ENCODE peak calls at places on chromosomes 2 and 18, in ten cellular contexts. R, F, C, J, K, T, H, V, S and B are unnamed samples.

GRCh38 chr2:235512699-235513053 is 18.8 kb downstream of the AGAP1 start:
- DNase-seq in T (no peak), F (no peak), H (no peak), J (no peak), S (no peak), K (no peak), R (no peak), C (no peak), V (no peak), B (no peak)

GRCh38 chr2:161384864-161385263 is 31.2 kb upstream of the TBR1 start:
- DNase-seq in T (no peak), C (no peak), F (no peak), H (no peak), S (no peak), J (no peak), V (no peak), K (no peak), R (no peak), B (peak)

GRCh38 chr2:62216616-62217015 is 20.7 kb downstream of the B3GNT2 start:
- DNase-seq in J (peak), S (peak), V (no peak), K (peak), F (peak), H (peak), T (no peak), C (no peak), R (no peak), B (no peak)

GRCh38 chr2:215950009-215950408 is 63.3 kb downstream of the MREG start:
- DNase-seq in J (peak), F (no peak), R (no peak), K (peak), C (no peak), T (no peak), V (no peak), S (peak), H (no peak), B (peak)

GRCh38 chr2:46145840-46146239 is 151.4 kb upstream of the EPAS1 start:
- DNase-seq in K (no peak), F (no peak), T (no peak), H (no peak), V (no peak), J (no peak), R (no peak), S (no peak), C (no peak), B (no peak)

GRCh38 chr2:176491172-176491904 is 222.1 kb downstream of the MTX2 start:
- DNase-seq in F (no peak), T (peak), H (peak), C (no peak), J (peak), S (peak), V (no peak), R (no peak), K (peak), B (no peak)

GRCh38 chr2:15619076-15619475 is 27.4 kb downstream of the DDX1 start:
- DNase-seq in S (no peak), F (no peak), C (no peak), V (no peak), T (no peak), H (no peak), J (no peak), K (no peak), R (no peak), B (no peak)

GRCh38 chr2:238511614-238511950 is 84.9 kb downstream of the ASB1 start:
- DNase-seq in J (no peak), V (no peak), F (no peak), C (no peak), K (no peak), H (no peak), R (no peak), S (no peak), T (no peak), B (no peak)

GRCh38 chr2:81007104-81007503 is 702.6 kb upstream of the LRRTM1 start:
- DNase-seq in V (no peak), H (no peak), J (no peak), C (no peak), T (no peak), K (no peak), R (no peak), S (no peak), F (no peak), B (no peak)

GRCh38 chr2:214960677-214961076 is 151.2 kb upstream of the BARD1 start:
- DNase-seq in S (peak), V (no peak), C (no peak), T (no peak), H (no peak), F (no peak), J (no peak), R (peak), K (no peak), B (no peak)

GRCh38 chr2:98912221-98912851 is 23.7 kb downstream of the CRACDL start:
- DNase-seq in K (peak), H (no peak), J (peak), F (peak), V (peak), S (peak), T (peak), C (no peak), R (peak), B (no peak)

GRCh38 chr2:49371302-49371701 is 217.0 kb upstream of the FSHR start:
- DNase-seq in C (no peak), J (no peak), T (no peak), R (no peak), H (no peak), V (no peak), F (no peak), S (no peak), K (no peak), B (no peak)

GRCh38 chr18:50154420-50154819 is 40.5 kb downstream of the MYO5B start:
- DNase-seq in S (no peak), J (no peak), F (peak), K (no peak), R (no peak), V (no peak), C (no peak), H (no peak), T (no peak), B (no peak)

GRCh38 chr18:74661690-74662089 is 64.0 kb downstream of the ZNF407 start:
- DNase-seq in V (no peak), C (no peak), K (no peak), S (no peak), F (no peak), J (no peak), R (no peak), H (no peak), T (no peak), B (no peak)

GRCh38 chr18:51273435-51273834 is 76.0 kb upstream of the MEX3C start:
- DNase-seq in S (no peak), J (no peak), V (no peak), C (no peak), R (no peak), F (no peak), T (no peak), K (no peak), H (no peak), B (no peak)

GRCh38 chr2:120315367-120316033 is 30.4 kb upstream of the INHBB start:
- DNase-seq in J (no peak), V (no peak), C (no peak), R (no peak), S (no peak), F (no peak), T (no peak), H (no peak), K (no peak), B (no peak)

GRCh38 chr2:238821944-238822670 is 25.8 kb upstream of the TWIST2 start:
- DNase-seq in V (no peak), K (no peak), T (no peak), S (no peak), F (no peak), C (no peak), J (no peak), R (no peak), H (no peak), B (no peak)

GRCh38 chr18:13019301-13019700 is 28.1 kb downstream of the CEP192 start:
- DNase-seq in V (no peak), T (no peak), K (no peak), F (no peak), R (no peak), J (no peak), H (no peak), S (no peak), C (no peak), B (no peak)

GRCh38 chr18:26488417-26489009 is 59.8 kb downstream of the KCTD1 start:
- DNase-seq in F (no peak), S (no peak), K (no peak), V (no peak), T (no peak), C (no peak), H (no peak), J (no peak), R (no peak), B (no peak)

GRCh38 chr2:233354971-233355574 is 779 bp downstream of the DGKD start:
- DNase-seq in F (peak), C (no peak), S (peak), T (no peak), H (no peak), V (no peak), K (peak), J (no peak), R (no peak), B (no peak)

GRCh38 chr2:42047488-42048317 is at the start of gene PKDCC:
- DNase-seq in C (no peak), F (peak), S (peak), J (peak), R (peak), T (peak), H (peak), K (peak), V (peak), B (no peak)

GRCh38 chr18:2655954-2656236 is 369 bp downstream of the SMCHD1 start:
- DNase-seq in F (no peak), R (no peak), S (no peak), H (no peak), V (no peak), T (peak), J (no peak), K (no peak), C (no peak), B (no peak)

GRCh38 chr2:158809816-158810215 is 14.7 kb downstream of the DAPL1 start:
- DNase-seq in T (no peak), H (no peak), F (no peak), J (no peak), R (no peak), S (no peak), C (no peak), K (no peak), V (no peak), B (no peak)

GRCh38 chr2:179454443-179455218 is 190.0 kb upstream of the SESTD1 start:
- DNase-seq in K (peak), C (no peak), S (peak), J (peak), R (no peak), H (no peak), F (no peak), V (no peak), T (no peak), B (no peak)

GRCh38 chr2:171432969-171433762 is 624 bp downstream of the METTL8 start:
- DNase-seq in K (no peak), T (peak), J (peak), V (peak), S (peak), R (no peak), C (peak), H (no peak), F (no peak), B (peak)

GRCh38 chr2:226185613-226186211 is 613.9 kb downstream of the IRS1 start:
- DNase-seq in C (no peak), S (peak), V (no peak), T (no peak), F (no peak), H (no peak), J (peak), K (peak), R (no peak), B (no peak)

GRCh38 chr18:74645717-74646116 is 48.0 kb downstream of the ZNF407 start:
- DNase-seq in C (no peak), V (no peak), S (peak), J (no peak), T (no peak), R (no peak), K (no peak), F (no peak), H (no peak), B (no peak)

GRCh38 chr2:69797836-69798465 is 31.5 kb upstream of the GMCL1 start:
- DNase-seq in K (no peak), S (peak), T (no peak), H (no peak), J (no peak), V (no peak), F (no peak), R (no peak), C (no peak), B (no peak)

GRCh38 chr2:215375467-215375830 is 60.4 kb downstream of the FN1 start:
- DNase-seq in H (no peak), F (no peak), R (no peak), T (no peak), V (no peak), K (no peak), J (no peak), S (no peak), C (no peak), B (no peak)

GRCh38 chr18:61216086-61216485 is 117.1 kb upstream of the CDH20 start:
- DNase-seq in S (no peak), R (no peak), V (no peak), J (no peak), T (no peak), F (no peak), C (no peak), H (no peak), K (no peak), B (no peak)

GRCh38 chr2:27717070-27717453 is 53.4 kb downstream of the SLC4A1AP start:
- DNase-seq in H (no peak), S (no peak), F (no peak), V (no peak), T (no peak), R (no peak), J (no peak), K (no peak), C (no peak), B (no peak)